ENCODE peak calls at places on chromosomes 2 and 18, in ten cellular contexts. B is A549, Y is uterus, Q is IMR-90, I is HepG2, E is breast epithelium, P is transverse colon, H is ovary, N is heart left ventricle, D is prostate gland. W is an unnamed sample.

GRCh38 chr18:5630057-5630765 is 86.4 kb upstream of the EPB41L3 start:
- DNase-seq in B (peak; percentile 25), Y (peak; percentile 14), Q (peak; percentile 41), I (no peak), E (peak; percentile 59), P (peak; percentile 88), H (peak; percentile 64), N (peak; percentile 87), D (peak; percentile 58), W (peak; percentile 92)

GRCh38 chr2:145723872-145724271 is 1204.0 kb upstream of the ZEB2 start:
- DNase-seq in B (no peak), Y (no peak), Q (no peak), I (no peak), E (no peak), P (no peak), H (no peak), N (no peak), D (no peak), W (no peak)

GRCh38 chr2:39741871-39742270 is 37.2 kb downstream of the THUMPD2 start:
- DNase-seq in B (no peak), Y (no peak), Q (peak; percentile 21), I (no peak), E (no peak), P (no peak), H (no peak), N (no peak), D (no peak), W (no peak)

GRCh38 chr18:29383311-29384273 is 1206.7 kb upstream of the CDH2 start:
- DNase-seq in B (no peak), Y (no peak), Q (peak; percentile 19), I (no peak), E (no peak), P (no peak), H (no peak), N (no peak), D (no peak), W (no peak)

GRCh38 chr2:38122344-38122743 is 46.4 kb upstream of the CYP1B1 start:
- DNase-seq in B (no peak), Y (no peak), Q (no peak), I (no peak), E (no peak), P (no peak), H (no peak), N (peak; percentile 45), D (no peak), W (no peak)

GRCh38 chr18:38579764-38580163 is 1014.2 kb upstream of the CELF4 start:
- DNase-seq in B (no peak), Y (no peak), Q (no peak), I (no peak), E (no peak), P (no peak), H (no peak), N (no peak), D (no peak), W (no peak)

GRCh38 chr2:102932521-102932920 is 170.7 kb downstream of the TMEM182 start:
- DNase-seq in B (no peak), Y (no peak), Q (no peak), I (no peak), E (no peak), P (no peak), H (no peak), N (no peak), D (no peak), W (no peak)

GRCh38 chr18:38307919-38308318 is 742.3 kb upstream of the CELF4 start:
- DNase-seq in B (no peak), Y (no peak), Q (no peak), I (no peak), E (no peak), P (no peak), H (no peak), N (no peak), D (no peak), W (no peak)

GRCh38 chr18:37476182-37476581 is 89.4 kb downstream of the CELF4 start:
- DNase-seq in B (peak; percentile 24), Y (no peak), Q (peak; percentile 14), I (peak; percentile 15), E (no peak), P (peak; percentile 18), H (no peak), N (no peak), D (no peak), W (no peak)

GRCh38 chr18:58831610-58832009 is 33.1 kb upstream of the ZNF532 start:
- DNase-seq in B (no peak), Y (no peak), Q (peak; percentile 69), I (no peak), E (no peak), P (no peak), H (no peak), N (no peak), D (no peak), W (no peak)

GRCh38 chr18:25422230-25422629 is 70.3 kb upstream of the ZNF521 start:
- DNase-seq in B (no peak), Y (no peak), Q (peak; percentile 65), I (no peak), E (no peak), P (no peak), H (no peak), N (no peak), D (no peak), W (no peak)

DNA sequence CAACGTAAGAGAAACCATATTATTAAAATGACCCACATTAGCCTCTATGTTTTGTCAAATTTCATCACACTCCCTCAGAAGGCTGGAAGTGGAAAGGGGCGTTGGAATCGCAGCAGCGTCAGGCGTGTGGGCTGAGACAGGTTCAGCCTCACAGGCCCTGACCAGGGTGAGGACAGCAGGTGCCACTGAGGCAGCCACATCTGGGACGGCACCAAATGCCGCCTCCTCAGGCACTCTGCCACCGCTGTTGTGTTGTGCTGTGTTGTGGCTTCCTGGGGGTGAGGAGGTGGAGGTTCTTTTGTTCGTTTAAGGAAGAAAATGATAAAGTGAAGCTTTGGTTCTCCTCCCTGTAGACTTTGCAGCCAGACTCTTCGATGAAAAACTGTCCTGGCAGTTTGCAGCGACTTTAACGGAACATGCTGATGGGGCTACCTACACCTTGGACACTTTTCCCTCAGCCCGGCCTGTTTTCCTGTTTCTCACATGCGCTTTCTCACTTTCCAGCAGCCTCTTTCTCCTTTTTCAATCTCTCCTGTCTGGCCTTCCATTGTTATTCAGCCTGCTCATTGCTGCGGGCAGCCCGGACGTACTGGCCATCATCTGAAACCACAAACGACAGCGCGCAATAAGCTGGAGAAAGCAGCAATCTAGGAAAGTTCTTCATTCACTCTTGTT is 44.9 kb upstream of the SALL3 start:
- DNase-seq in B (no peak), Y (no peak), Q (no peak), I (no peak), E (no peak), P (no peak), H (no peak), N (no peak), D (no peak), W (no peak)
- H3K4me3 ChIP-seq in B (no peak overlapping the region), Y (no peak overlapping the region), Q (no peak overlapping the region), I (no peak overlapping the region), E (no peak overlapping the region), P (no peak overlapping the region), H (no peak overlapping the region), N (no peak overlapping the region), D (no peak overlapping the region), W (no peak overlapping the region)

DNA sequence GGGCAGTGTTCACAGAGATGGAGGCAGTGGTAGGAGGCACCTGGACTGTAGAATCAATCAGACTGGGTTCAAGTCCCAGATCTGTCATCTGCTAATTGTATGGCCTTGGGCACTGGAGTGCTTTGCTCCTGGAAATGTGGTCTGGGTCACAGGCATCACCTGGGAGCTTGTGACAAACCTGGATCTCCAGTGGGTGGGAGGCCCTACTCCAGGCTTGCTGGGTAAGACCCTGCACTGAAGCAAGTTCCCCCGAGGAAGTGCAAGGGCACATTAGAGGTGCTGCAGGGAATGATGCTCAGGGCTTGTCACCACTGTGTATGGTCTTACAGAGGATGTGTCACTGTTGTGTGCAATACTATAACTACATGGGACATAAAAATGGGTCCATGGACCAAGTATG is 220.5 kb upstream of the ID2 start:
- DNase-seq in B (no peak), Y (no peak), Q (no peak), I (no peak), E (no peak), P (no peak), H (no peak), N (no peak), D (no peak), W (no peak)
- TF ChIP-seq POLR2A in B (no peak), Y (no peak), Q (no peak), I (no peak), E (no peak), P (no peak), H (no peak), N (no peak), D (no peak), W (no peak)

GRCh38 chr2:43773876-43774613 is at the start of gene DYNC2LI1:
- DNase-seq in B (peak; percentile 94), Y (peak; percentile 91), Q (peak; percentile 89), I (peak; percentile 83), E (peak; percentile 83), P (peak; percentile 93), H (peak; percentile 88), N (peak; percentile 94), D (peak; percentile 89), W (peak; percentile 97)
- H3K4me3 ChIP-seq in B (peak within 1 kb of the TSS; percentile 65), Y (peak within 1 kb of the TSS; percentile 86), Q (peak within 1 kb of the TSS; percentile 70), I (peak within 1 kb of the TSS; percentile 94), E (peak within 1 kb of the TSS; percentile 72), P (peak within 1 kb of the TSS; percentile 62), H (peak within 1 kb of the TSS; percentile 60), N (peak within 1 kb of the TSS; percentile 71), D (peak within 1 kb of the TSS; percentile 55), W (peak within 1 kb of the TSS; percentile 71)

GRCh38 chr18:49813321-49814146 is at the start of gene ACAA2:
- DNase-seq in B (peak; percentile 80), Y (peak; percentile 85), Q (peak; percentile 83), I (peak; percentile 63), E (peak; percentile 88), P (peak; percentile 93), H (peak; percentile 96), N (peak; percentile 91), D (peak; percentile 81), W (peak; percentile 97)
- TF ChIP-seq POLR2A in B (peak; percentile 37), Y (peak; percentile 82), Q (peak; percentile 62), I (peak; percentile 86), E (no peak), P (peak; percentile 88), H (peak; percentile 66), N (peak; percentile 73), D (peak; percentile 66), W (no peak)

GRCh38 chr18:10376735-10377134 is 77.7 kb upstream of the APCDD1 start:
- DNase-seq in B (no peak), Y (no peak), Q (no peak), I (no peak), E (no peak), P (no peak), H (peak; percentile 30), N (peak; percentile 64), D (no peak), W (no peak)

GRCh38 chr18:10374615-10375295 is 79.7 kb upstream of the APCDD1 start:
- DNase-seq in B (no peak), Y (no peak), Q (no peak), I (no peak), E (no peak), P (no peak), H (no peak), N (no peak), D (peak; percentile 62), W (peak; percentile 78)

GRCh38 chr18:10379511-10379910 is 74.9 kb upstream of the APCDD1 start:
- DNase-seq in B (no peak), Y (no peak), Q (peak; percentile 43), I (no peak), E (no peak), P (no peak), H (no peak), N (no peak), D (no peak), W (no peak)

GRCh38 chr18:10378688-10379465 is 75.6 kb upstream of the APCDD1 start:
- DNase-seq in B (no peak), Y (no peak), Q (peak; percentile 78), I (no peak), E (no peak), P (no peak), H (peak; percentile 28), N (no peak), D (no peak), W (no peak)

GRCh38 chr18:10377956-10378355 is 76.5 kb upstream of the APCDD1 start:
- DNase-seq in B (no peak), Y (no peak), Q (peak; percentile 88), I (no peak), E (no peak), P (no peak), H (no peak), N (no peak), D (no peak), W (no peak)
- H3K4me3 ChIP-seq in B (no peak overlapping the region), Y (no peak overlapping the region), Q (no peak overlapping the region), I (no peak overlapping the region), E (no peak overlapping the region), P (no peak overlapping the region), H (no peak overlapping the region), N (no peak overlapping the region), D (no peak overlapping the region), W (no peak overlapping the region)